ENCODE peak calls at places on chromosomes 1 and 21, in nine cellular contexts. One of them, this sample, is unnamed.

GRCh38 chr1:246091477-246091876 is 415.6 kb downstream of the SMYD3 start:
- DNase-seq in activated CD4-positive, alpha-beta T cell treated with anti-CD3 and anti-CD28 coated beads, Interleukin-2, amount 50 U/mL, for 24 hours: no peak
- DNase-seq in IMR-90: peak
- DNase-seq in iPS DF 19.7: no peak
- DNase-seq in lower lobe of right lung: no peak
- DNase-seq in stimulated activated CD4-positive, alpha-beta T cell treated with anti-CD3 and anti-CD28 coated beads, Interleukin-4, amount 100 ng/mL, for 48 hours: no peak
- DNase-seq in HL-60: no peak
- DNase-seq in GDM1: no peak
- DNase-seq in cardiac muscle cell: no peak
- DNase-seq in this sample: no peak

GRCh38 chr1:228280961-228281591 is 73.2 kb downstream of the OBSCN start:
- DNase-seq in lower lobe of right lung: peak
- DNase-seq in GDM1: no peak
- DNase-seq in HL-60: no peak
- DNase-seq in stimulated activated CD4-positive, alpha-beta T cell treated with anti-CD3 and anti-CD28 coated beads, Interleukin-4, amount 100 ng/mL, for 48 hours: no peak
- DNase-seq in activated CD4-positive, alpha-beta T cell treated with anti-CD3 and anti-CD28 coated beads, Interleukin-2, amount 50 U/mL, for 24 hours: no peak
- DNase-seq in cardiac muscle cell: no peak
- DNase-seq in IMR-90: no peak
- DNase-seq in iPS DF 19.7: no peak
- DNase-seq in this sample: no peak

GRCh38 chr1:22849770-22850169 is 122.9 kb downstream of the LACTBL1 start:
- DNase-seq in iPS DF 19.7: no peak
- DNase-seq in GDM1: no peak
- DNase-seq in stimulated activated CD4-positive, alpha-beta T cell treated with anti-CD3 and anti-CD28 coated beads, Interleukin-4, amount 100 ng/mL, for 48 hours: no peak
- DNase-seq in activated CD4-positive, alpha-beta T cell treated with anti-CD3 and anti-CD28 coated beads, Interleukin-2, amount 50 U/mL, for 24 hours: no peak
- DNase-seq in IMR-90: no peak
- DNase-seq in lower lobe of right lung: no peak
- DNase-seq in cardiac muscle cell: no peak
- DNase-seq in HL-60: no peak
- DNase-seq in this sample: no peak

GRCh38 chr1:75345538-75346292 is 211.5 kb downstream of the LHX8 start:
- DNase-seq in cardiac muscle cell: peak
- DNase-seq in iPS DF 19.7: no peak
- DNase-seq in GDM1: no peak
- DNase-seq in stimulated activated CD4-positive, alpha-beta T cell treated with anti-CD3 and anti-CD28 coated beads, Interleukin-4, amount 100 ng/mL, for 48 hours: no peak
- DNase-seq in activated CD4-positive, alpha-beta T cell treated with anti-CD3 and anti-CD28 coated beads, Interleukin-2, amount 50 U/mL, for 24 hours: no peak
- DNase-seq in HL-60: no peak
- DNase-seq in IMR-90: no peak
- DNase-seq in lower lobe of right lung: no peak
- DNase-seq in this sample: no peak

GRCh38 chr1:87115317-87115885 is 201.0 kb downstream of the HS2ST1 start:
- DNase-seq in activated CD4-positive, alpha-beta T cell treated with anti-CD3 and anti-CD28 coated beads, Interleukin-2, amount 50 U/mL, for 24 hours: no peak
- DNase-seq in IMR-90: peak
- DNase-seq in GDM1: no peak
- DNase-seq in HL-60: no peak
- DNase-seq in iPS DF 19.7: no peak
- DNase-seq in cardiac muscle cell: peak
- DNase-seq in stimulated activated CD4-positive, alpha-beta T cell treated with anti-CD3 and anti-CD28 coated beads, Interleukin-4, amount 100 ng/mL, for 48 hours: no peak
- DNase-seq in lower lobe of right lung: no peak
- DNase-seq in this sample: no peak

GRCh38 chr1:184553845-184554244 is 167.0 kb downstream of the C1orf21 start:
- DNase-seq in iPS DF 19.7: no peak
- DNase-seq in activated CD4-positive, alpha-beta T cell treated with anti-CD3 and anti-CD28 coated beads, Interleukin-2, amount 50 U/mL, for 24 hours: no peak
- DNase-seq in cardiac muscle cell: no peak
- DNase-seq in GDM1: no peak
- DNase-seq in IMR-90: no peak
- DNase-seq in stimulated activated CD4-positive, alpha-beta T cell treated with anti-CD3 and anti-CD28 coated beads, Interleukin-4, amount 100 ng/mL, for 48 hours: no peak
- DNase-seq in HL-60: no peak
- DNase-seq in lower lobe of right lung: no peak
- DNase-seq in this sample: no peak

GRCh38 chr21:42781150-42781980 is 98.0 kb downstream of the WDR4 start:
- DNase-seq in cardiac muscle cell: peak
- DNase-seq in HL-60: no peak
- DNase-seq in activated CD4-positive, alpha-beta T cell treated with anti-CD3 and anti-CD28 coated beads, Interleukin-2, amount 50 U/mL, for 24 hours: no peak
- DNase-seq in stimulated activated CD4-positive, alpha-beta T cell treated with anti-CD3 and anti-CD28 coated beads, Interleukin-4, amount 100 ng/mL, for 48 hours: no peak
- DNase-seq in iPS DF 19.7: no peak
- DNase-seq in lower lobe of right lung: no peak
- DNase-seq in GDM1: no peak
- DNase-seq in IMR-90: no peak
- DNase-seq in this sample: peak

GRCh38 chr1:30472009-30472408 is 251.4 kb downstream of the MATN1 start:
- DNase-seq in IMR-90: no peak
- DNase-seq in stimulated activated CD4-positive, alpha-beta T cell treated with anti-CD3 and anti-CD28 coated beads, Interleukin-4, amount 100 ng/mL, for 48 hours: no peak
- DNase-seq in GDM1: no peak
- DNase-seq in cardiac muscle cell: no peak
- DNase-seq in iPS DF 19.7: no peak
- DNase-seq in HL-60: no peak
- DNase-seq in activated CD4-positive, alpha-beta T cell treated with anti-CD3 and anti-CD28 coated beads, Interleukin-2, amount 50 U/mL, for 24 hours: no peak
- DNase-seq in lower lobe of right lung: no peak
- DNase-seq in this sample: no peak

GRCh38 chr21:34606621-34607020 is 8.3 kb downstream of the RCAN1 start:
- DNase-seq in lower lobe of right lung: no peak
- DNase-seq in cardiac muscle cell: no peak
- DNase-seq in HL-60: no peak
- DNase-seq in stimulated activated CD4-positive, alpha-beta T cell treated with anti-CD3 and anti-CD28 coated beads, Interleukin-4, amount 100 ng/mL, for 48 hours: no peak
- DNase-seq in activated CD4-positive, alpha-beta T cell treated with anti-CD3 and anti-CD28 coated beads, Interleukin-2, amount 50 U/mL, for 24 hours: no peak
- DNase-seq in IMR-90: no peak
- DNase-seq in GDM1: no peak
- DNase-seq in iPS DF 19.7: no peak
- DNase-seq in this sample: no peak

This sample was measured in iPS DF 6.9.